ENCODE peak calls at places on chromosomes 7 and 10, in four cellular contexts. G, S, D and E are unnamed samples.

GRCh38 chr7:142485617-142486226 is 227.9 kb upstream of the PRSS58 start:
- DNase-seq in G (no peak), S (peak; percentile 71), D (no peak), E (no peak)

GRCh38 chr7:75039709-75040108 is 33.9 kb downstream of the RCC1L start:
- DNase-seq in G (no peak), S (no peak), D (no peak), E (no peak)

GRCh38 chr10:103814104-103814503 is 41.3 kb downstream of the SH3PXD2A start:
- DNase-seq in G (no peak), S (no peak), D (no peak), E (no peak)

GRCh38 chr10:55966131-55966530 is 394.9 kb downstream of the ZWINT start:
- DNase-seq in G (no peak), S (no peak), D (no peak), E (no peak)

GRCh38 chr7:157434701-157435100 is 97.9 kb downstream of the DNAJB6 start:
- DNase-seq in G (no peak), S (no peak), D (no peak), E (no peak)

GRCh38 chr7:45178241-45179225 is 20.9 kb downstream of the RAMP3 start:
- DNase-seq in G (no peak), S (peak; percentile 62), D (peak; percentile 7), E (peak; percentile 4)

GRCh38 chr7:131627589-131628212 is 71.3 kb upstream of the PODXL start:
- DNase-seq in G (no peak), S (no peak), D (no peak), E (no peak)

GRCh38 chr7:5586279-5586962 is 162.8 kb upstream of the TNRC18 start:
- DNase-seq in G (no peak), S (no peak), D (no peak), E (no peak)

GRCh38 chr7:130091999-130092398 is 21.7 kb downstream of the KLHDC10 start:
- DNase-seq in G (no peak), S (no peak), D (no peak), E (no peak)

GRCh38 chr10:30463944-30464451 is 30.0 kb downstream of the MAP3K8 start:
- DNase-seq in G (no peak), S (no peak), D (peak; percentile 31), E (no peak)

GRCh38 chr7:1901431-1902210 is 231.5 kb downstream of the ELFN1 start:
- DNase-seq in G (no peak), S (no peak), D (no peak), E (no peak)

GRCh38 chr7:149620961-149621360 is 123.4 kb upstream of the ZNF746 start:
- DNase-seq in G (no peak), S (no peak), D (no peak), E (no peak)

GRCh38 chr7:46859963-46860475 is 721.9 kb downstream of the TNS3 start:
- DNase-seq in G (no peak), S (no peak), D (no peak), E (no peak)

GRCh38 chr7:888081-889024 is 12.0 kb downstream of the GET4 start:
- DNase-seq in G (no peak), S (no peak), D (no peak), E (no peak)

GRCh38 chr10:121053151-121053550 is 202.0 kb downstream of the WDR11 start:
- DNase-seq in G (no peak), S (no peak), D (no peak), E (no peak)

GRCh38 chr7:29177963-29178612 is 16.5 kb upstream of the CHN2 start:
- DNase-seq in G (no peak), S (no peak), D (no peak), E (no peak)

GRCh38 chr7:111735661-111736323 is 173.5 kb upstream of the IMMP2L start:
- DNase-seq in G (peak; percentile 46), S (peak; percentile 89), D (peak; percentile 52), E (peak; percentile 64)

GRCh38 chr10:110305767-110306451 is 1.2 kb upstream of the SMNDC1 start:
- DNase-seq in G (peak; percentile 84), S (peak; percentile 14), D (peak; percentile 84), E (peak; percentile 74)

GRCh38 chr10:44581996-44582395 is 197.1 kb upstream of the CXCL12 start:
- DNase-seq in G (no peak), S (no peak), D (no peak), E (no peak)

GRCh38 chr7:98674881-98675280 is 57.8 kb downstream of the NPTX2 start:
- DNase-seq in G (no peak), S (no peak), D (no peak), E (no peak)

GRCh38 chr7:130350945-130351663 is 6.5 kb downstream of the CPA5 start:
- DNase-seq in G (no peak), S (no peak), D (no peak), E (peak; percentile 31)

GRCh38 chr7:93115796-93116195 is 2.0 kb downstream of the SAMD9 start:
- DNase-seq in G (peak; percentile 33), S (no peak), D (peak; percentile 32), E (no peak)

GRCh38 chr10:113463777-113464176 is 89.1 kb upstream of the HABP2 start:
- DNase-seq in G (no peak), S (no peak), D (no peak), E (peak; percentile 5)

GRCh38 chr10:19941206-19941880 is 125.1 kb downstream of the PLXDC2 start:
- DNase-seq in G (no peak), S (no peak), D (no peak), E (no peak)

GRCh38 chr7:105224884-105225651 is 163.7 kb downstream of the SRPK2 start:
- DNase-seq in G (peak; percentile 84), S (no peak), D (peak; percentile 70), E (no peak)

GRCh38 chr10:69838853-69839252 is 37.1 kb downstream of the COL13A1 start:
- DNase-seq in G (no peak), S (no peak), D (no peak), E (no peak)

GRCh38 chr7:74604326-74605020 is 53.0 kb upstream of the GTF2I start:
- DNase-seq in G (peak; percentile 45), S (no peak), D (no peak), E (no peak)

GRCh38 chr7:5695037-5695708 is 86.3 kb downstream of the RNF216 start:
- DNase-seq in G (no peak), S (no peak), D (no peak), E (no peak)

GRCh38 chr7:61111-61510 is 131.3 kb upstream of the FAM20C start:
- DNase-seq in G (no peak), S (no peak), D (no peak), E (no peak)

GRCh38 chr7:45190406-45191165 is 33.0 kb downstream of the RAMP3 start:
- DNase-seq in G (no peak), S (no peak), D (no peak), E (no peak)

GRCh38 chr7:35729061-35729783 is 34.3 kb upstream of the HERPUD2 start:
- DNase-seq in G (no peak), S (no peak), D (no peak), E (no peak)

GRCh38 chr10:33927347-33927746 is 592.9 kb upstream of the NRP1 start:
- DNase-seq in G (no peak), S (no peak), D (no peak), E (no peak)

GRCh38 chr10:44195120-44196007 is 189.5 kb downstream of the CXCL12 start:
- DNase-seq in G (no peak), S (no peak), D (no peak), E (peak; percentile 89)

GRCh38 chr7:114414151-114415053 is at the start of gene FOXP2:
- DNase-seq in G (no peak), S (no peak), D (no peak), E (peak; percentile 3)

GRCh38 chr7:90955641-90956207 is 308.5 kb upstream of the FZD1 start:
- DNase-seq in G (no peak), S (no peak), D (no peak), E (no peak)
- TF ChIP-seq TCF7L2 in G (no peak), S (no peak), D (no peak), E (no peak)

GRCh38 chr7:140005754-140006503 is 56.8 kb downstream of the PARP12 start:
- DNase-seq in G (no peak), S (peak; percentile 79), D (peak; percentile 48), E (peak; percentile 48)
- TF ChIP-seq TCF7L2 in G (no peak), S (no peak), D (peak; percentile 19), E (no peak)

GRCh38 chr7:106583133-106583532 is 77.8 kb downstream of the CCDC71L start:
- DNase-seq in G (no peak), S (no peak), D (no peak), E (no peak)
- TF ChIP-seq TCF7L2 in G (no peak), S (no peak), D (no peak), E (no peak)

DNA sequence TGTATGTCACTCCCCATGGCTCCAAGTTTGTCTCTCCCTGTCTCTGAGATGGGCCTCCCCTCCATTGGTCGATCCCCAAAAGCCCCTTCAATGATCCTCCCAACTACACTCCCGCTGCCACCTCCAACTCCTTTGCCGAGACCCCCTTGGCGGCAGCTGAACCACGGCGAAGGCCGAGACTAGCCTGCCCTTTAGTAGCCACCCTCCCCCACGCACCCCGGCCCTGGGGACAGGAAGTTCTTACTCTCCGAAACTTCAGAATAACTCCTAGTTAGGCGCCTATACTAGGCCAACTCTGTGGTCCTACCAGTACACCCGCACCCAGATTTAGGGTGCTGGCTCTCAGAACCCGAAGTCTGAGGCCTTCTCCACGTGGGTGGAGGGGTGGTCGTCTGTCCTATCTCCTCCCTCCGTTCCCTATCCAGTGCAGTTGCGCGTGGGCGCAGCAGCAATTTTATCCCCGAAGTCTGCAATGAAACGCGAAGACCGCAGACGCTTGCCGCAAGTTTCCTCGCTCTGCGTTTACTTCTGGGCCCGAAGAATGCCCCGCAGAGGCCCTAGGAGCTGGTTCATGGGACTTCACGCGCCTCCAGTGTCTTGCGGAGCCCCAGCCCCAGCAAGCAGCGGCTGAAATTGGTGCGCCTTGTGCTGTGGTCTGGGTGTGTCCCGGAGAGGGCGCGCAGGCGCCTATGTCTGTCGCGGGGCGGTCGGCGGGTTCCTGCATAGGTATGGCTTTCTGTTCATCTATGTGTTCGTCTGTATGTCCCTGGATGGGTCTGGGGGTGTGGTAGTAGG is 82.6 kb upstream of the SLF2 start:
- DNase-seq in G (no peak), S (no peak), D (no peak), E (no peak)
- TF ChIP-seq TCF7L2 in G (no peak), S (no peak), D (no peak), E (no peak)

GRCh38 chr10:123808873-123809272 is 82.7 kb downstream of the CPXM2 start:
- DNase-seq in G (peak; percentile 25), S (no peak), D (peak; percentile 21), E (no peak)

GRCh38 chr10:123807444-123808035 is 84.1 kb downstream of the CPXM2 start:
- DNase-seq in G (no peak), S (no peak), D (no peak), E (no peak)

GRCh38 chr10:123800821-123801220 is 90.8 kb downstream of the CPXM2 start:
- DNase-seq in G (no peak), S (no peak), D (no peak), E (no peak)

GRCh38 chr10:123808286-123808685 is 83.3 kb downstream of the CPXM2 start:
- DNase-seq in G (no peak), S (no peak), D (no peak), E (no peak)

DNA sequence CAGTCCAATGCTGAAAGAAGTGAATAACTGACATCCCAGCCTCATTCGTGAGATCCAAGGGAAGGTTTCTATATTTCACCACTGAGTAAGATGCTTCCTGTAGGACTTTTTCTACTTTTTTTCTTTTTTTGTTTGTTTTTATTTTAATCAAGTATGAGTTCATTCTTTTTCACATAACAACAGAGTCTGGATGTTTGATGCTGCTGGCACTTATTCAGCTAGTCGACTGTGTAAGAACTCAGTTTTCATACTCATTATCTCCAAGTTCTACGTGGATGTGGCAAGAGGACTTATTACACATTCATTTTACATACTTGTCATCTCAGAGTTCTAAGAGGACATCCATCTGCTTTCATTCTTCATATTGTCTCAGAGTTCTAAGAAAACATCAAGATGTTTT is 86.9 kb downstream of the CPXM2 start:
- DNase-seq in G (no peak), S (no peak), D (no peak), E (no peak)
- TF ChIP-seq TCF7L2 in G (no peak), S (no peak), D (no peak), E (no peak)

GRCh38 chr10:62655337-62655994 is 149.1 kb upstream of the ADO start:
- DNase-seq in G (no peak), S (no peak), D (no peak), E (no peak)
- TF ChIP-seq TCF7L2 in G (no peak), S (no peak), D (no peak), E (no peak)